ENCODE peak calls at places on chromosomes 2 and 18, in ten cellular contexts. L is HFFc6, G is AG10803, K is mesothelial cell of epicardium, M is DND-41, I is prostate gland, T is GM12864, C is natural killer cell, R is AG04449, N is hepatocyte. D is an unnamed sample.

GRCh38 chr2:178109813-178110212 is 2.4 kb upstream of the RBM45 start:
- DNase-seq in L (peak; percentile 42), T (peak; percentile 15), R (no peak), I (no peak), G (peak; percentile 55), K (no peak), M (no peak), N (peak; percentile 63), C (no peak), D (no peak)

GRCh38 chr2:162333968-162334367 is 10.0 kb upstream of the GCA start:
- DNase-seq in T (no peak), I (no peak), M (peak; percentile 31), G (peak; percentile 13), R (no peak), C (no peak), N (peak; percentile 58), K (no peak), L (peak; percentile 27), D (peak; percentile 52)

GRCh38 chr2:183229386-183229785 is 105.1 kb downstream of the NUP35 start:
- DNase-seq in T (no peak), M (no peak), K (no peak), I (no peak), C (no peak), L (peak; percentile 29), G (peak; percentile 10), N (no peak), R (peak; percentile 23), D (peak; percentile 6)

GRCh38 chr18:32300914-32301313 is 111.1 kb downstream of the MEP1B start:
- DNase-seq in M (no peak), N (no peak), C (no peak), R (no peak), I (no peak), G (peak; percentile 71), K (no peak), T (no peak), L (peak; percentile 2), D (no peak)

GRCh38 chr18:48728204-48728833 is 189.5 kb downstream of the CTIF start:
- DNase-seq in C (no peak), R (peak; percentile 89), M (no peak), I (no peak), L (peak; percentile 97), T (no peak), G (peak; percentile 99), N (no peak), K (no peak), D (no peak)

GRCh38 chr2:203427061-203427460 is 98.9 kb downstream of the ABI2 start:
- DNase-seq in T (no peak), C (no peak), I (no peak), G (peak; percentile 78), L (peak; percentile 86), K (no peak), M (no peak), N (no peak), R (no peak), D (no peak)

GRCh38 chr2:26609839-26610277 is 31.3 kb downstream of the CIB4 start:
- DNase-seq in I (no peak), C (peak; percentile 11), N (no peak), K (no peak), T (no peak), G (no peak), R (no peak), M (peak; percentile 81), L (no peak), D (peak; percentile 28)

GRCh38 chr2:76930076-76930734 is 592.0 kb downstream of the LRRTM4 start:
- DNase-seq in C (no peak), I (no peak), N (no peak), L (no peak), M (no peak), R (no peak), G (no peak), T (no peak), K (no peak), D (no peak)

GRCh38 chr18:54734059-54734458 is 94.2 kb upstream of the RAB27B start:
- DNase-seq in M (no peak), I (no peak), T (no peak), K (no peak), L (peak; percentile 87), C (no peak), R (peak; percentile 74), N (peak; percentile 42), G (peak; percentile 84), D (no peak)

GRCh38 chr2:172148246-172148645 is 45.5 kb upstream of the DLX2 start:
- DNase-seq in R (no peak), K (no peak), N (no peak), G (peak; percentile 62), T (no peak), C (no peak), M (no peak), I (no peak), L (no peak), D (no peak)

GRCh38 chr2:24828641-24829040 is 35.4 kb downstream of the CENPO start:
- DNase-seq in I (no peak), L (no peak), T (no peak), M (no peak), G (no peak), K (no peak), N (no peak), R (no peak), C (no peak), D (no peak)

GRCh38 chr2:70834881-70835280 is 735 bp downstream of the CD207 start:
- DNase-seq in N (no peak), L (no peak), R (no peak), C (no peak), G (no peak), M (no peak), T (no peak), I (no peak), K (no peak), D (no peak)

GRCh38 chr18:48328473-48329205 is 80.5 kb downstream of the ZBTB7C start:
- DNase-seq in G (peak; percentile 25), N (peak; percentile 32), K (no peak), M (no peak), I (no peak), L (peak; percentile 29), R (no peak), T (no peak), C (no peak), D (no peak)

GRCh38 chr2:68225119-68225632 is 27.2 kb downstream of the PPP3R1 start:
- DNase-seq in R (no peak), K (no peak), C (no peak), N (peak; percentile 48), T (no peak), M (no peak), I (no peak), G (peak; percentile 27), L (no peak), D (peak; percentile 13)

GRCh38 chr2:151637284-151637781 is 96.9 kb downstream of the NEB start:
- DNase-seq in R (no peak), N (no peak), T (peak; percentile 33), G (no peak), I (no peak), M (peak; percentile 64), K (no peak), C (peak; percentile 45), L (no peak), D (peak; percentile 85)

DNA sequence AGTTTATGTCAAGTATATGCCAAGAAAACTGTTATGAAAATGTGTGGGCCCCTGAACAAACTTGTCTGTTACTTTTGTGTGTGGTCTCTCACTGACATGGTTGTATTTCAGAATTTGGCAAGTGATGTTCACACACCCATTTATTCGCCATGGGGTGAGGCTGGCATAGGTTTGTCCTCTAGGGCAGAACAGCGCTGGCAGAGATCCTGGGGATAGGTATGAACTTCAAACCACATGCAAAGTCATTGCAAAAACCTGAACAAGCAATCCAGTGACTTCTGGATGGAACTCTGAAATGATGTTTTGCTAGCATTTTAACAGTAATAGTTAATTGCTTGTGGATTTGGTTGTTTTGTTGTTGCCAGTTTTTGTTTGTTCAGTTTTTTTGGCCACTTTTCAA is 78.4 kb downstream of the MDH1 start:
- DNase-seq in K (no peak), L (no peak), M (no peak), N (no peak), T (no peak), C (no peak), R (no peak), I (no peak), G (peak; percentile 48), D (no peak)
- TF ChIP-seq CTCF in K (no peak), L (no peak), M (no peak), N (no peak), T (no peak), C (no peak), R (no peak), I (no peak), G (no peak), D (no peak)

GRCh38 chr2:65620524-65620923 is 188.1 kb upstream of the SPRED2 start:
- DNase-seq in R (no peak), C (no peak), L (no peak), G (no peak), N (no peak), I (no peak), T (no peak), K (no peak), M (no peak), D (no peak)
- TF ChIP-seq CTCF in R (no peak), C (no peak), L (peak; percentile 55), G (no peak), N (peak; percentile 48), I (no peak), T (no peak), K (peak; percentile 24), M (no peak), D (no peak)

DNA sequence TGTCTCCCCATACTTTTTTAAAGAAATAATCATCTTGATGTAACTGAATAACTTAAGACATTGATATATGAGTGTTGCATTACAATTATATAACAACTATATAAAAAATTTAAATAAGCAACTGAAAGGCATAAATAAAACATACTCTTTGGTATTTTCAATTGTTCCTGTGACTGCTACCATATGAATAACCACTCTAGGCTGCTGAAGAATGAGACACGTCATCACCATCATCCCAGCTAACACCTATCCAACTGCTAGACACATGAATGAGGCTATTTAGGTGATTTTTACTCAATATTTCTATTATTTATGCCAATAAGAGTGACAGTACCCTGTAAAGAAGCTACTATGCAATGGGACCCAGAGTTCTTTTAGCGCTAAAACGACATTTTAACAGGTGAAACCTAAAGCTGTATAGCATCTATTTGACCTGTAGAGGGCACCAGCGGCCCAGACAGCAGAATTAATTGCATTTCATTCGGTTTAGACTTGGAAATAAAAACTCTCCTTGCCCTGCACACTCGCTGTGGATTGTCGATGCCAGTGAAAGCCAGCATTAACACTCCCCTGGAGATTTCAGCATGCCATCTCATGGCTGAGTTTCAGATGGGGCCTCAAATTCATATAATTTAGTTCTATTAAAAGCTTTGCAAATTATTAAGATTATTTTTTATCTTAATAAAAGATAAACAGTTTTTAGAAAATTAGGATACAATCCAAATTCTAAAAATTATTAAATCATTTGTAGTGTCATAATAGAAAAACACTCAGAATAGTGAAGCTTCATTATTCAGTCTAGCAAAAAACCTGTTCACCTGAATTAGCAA is 89.4 kb upstream of the MAP2 start:
- DNase-seq in K (no peak), T (peak; percentile 3), M (peak; percentile 43), N (peak; percentile 77), L (peak; percentile 57), C (no peak), I (peak; percentile 40), G (peak; percentile 49), R (no peak), D (peak; percentile 60)
- TF ChIP-seq CTCF in K (peak; percentile 77), T (peak; percentile 79), M (peak; percentile 81), N (peak; percentile 91), L (peak; percentile 95), C (peak; percentile 19), I (peak; percentile 77), G (peak; percentile 94), R (peak; percentile 69), D (peak; percentile 69)

GRCh38 chr2:238106339-238106697 is 6.2 kb downstream of the ESPNL start:
- DNase-seq in N (peak; percentile 6), I (no peak), G (no peak), K (no peak), R (no peak), C (no peak), L (no peak), T (no peak), M (no peak), D (peak; percentile 0)
- TF ChIP-seq CTCF in N (no peak), I (no peak), G (no peak), K (no peak), R (no peak), C (no peak), L (no peak), T (no peak), M (peak; percentile 9), D (no peak)

D was measured in activated CD8-positive, alpha-beta T cell treated with anti-CD3 and anti-CD28 coated beads for 36 hours.